ENCODE peak calls at places on chromosomes 1 and 21, in seven cellular contexts. F is CD4-positive, alpha-beta T cell; B is OCI-LY7; G is CD8-positive, alpha-beta T cell; E is endothelial cell; S is MCF 10A; M is foreskin fibroblast. W is an unnamed sample.

GRCh38 chr1:178961331-178961730 is 64.4 kb upstream of the FAM20B start:
- DNase-seq in M (no peak), S (no peak), E (no peak), B (no peak), F (no peak), G (no peak), W (no peak)

GRCh38 chr1:32180186-32181060 is 948 bp downstream of the TXLNA start:
- DNase-seq in M (peak; percentile 78), B (peak; percentile 52), S (peak; percentile 43), F (no peak), E (peak; percentile 48), G (peak; percentile 33), W (peak; percentile 31)

GRCh38 chr1:115811140-115811828 is 29.6 kb downstream of the NHLH2 start:
- DNase-seq in M (no peak), E (no peak), B (no peak), F (no peak), S (no peak), G (no peak), W (no peak)

GRCh38 chr1:38207906-38208305 is 161.3 kb upstream of the POU3F1 start:
- DNase-seq in G (no peak), B (no peak), F (no peak), S (no peak), M (no peak), E (no peak), W (no peak)

GRCh38 chr21:46097826-46098286 is at the start of gene COL6A2:
- DNase-seq in F (peak; percentile 46), S (peak; percentile 16), G (peak; percentile 58), E (peak; percentile 76), M (peak; percentile 92), B (no peak), W (peak; percentile 35)

GRCh38 chr1:231057410-231057809 is 17.4 kb upstream of the FAM89A start:
- DNase-seq in F (no peak), G (no peak), S (no peak), B (no peak), M (no peak), E (no peak), W (no peak)

GRCh38 chr1:197738927-197739326 is 36.4 kb downstream of the DENND1B start:
- DNase-seq in M (no peak), E (no peak), G (no peak), F (no peak), B (no peak), S (no peak), W (no peak)

GRCh38 chr21:42162831-42163510 is 56.0 kb upstream of the ABCG1 start:
- DNase-seq in B (peak; percentile 47), E (no peak), F (no peak), M (no peak), S (no peak), G (no peak), W (no peak)

GRCh38 chr1:54671985-54672608 is 30.5 kb downstream of the MROH7 start:
- DNase-seq in F (peak; percentile 55), M (peak; percentile 76), E (peak; percentile 76), B (peak; percentile 53), G (peak; percentile 66), S (peak; percentile 66), W (peak; percentile 20)

GRCh38 chr1:47710075-47711071 is 272.5 kb downstream of the FOXD2 start:
- DNase-seq in E (peak; percentile 94), G (peak; percentile 62), B (peak; percentile 38), S (peak; percentile 47), M (peak; percentile 84), F (peak; percentile 57), W (peak; percentile 56)

GRCh38 chr1:212072047-212072446 is 36.5 kb downstream of the DTL start:
- DNase-seq in E (no peak), F (no peak), G (no peak), B (no peak), M (no peak), S (no peak), W (no peak)

GRCh38 chr1:1011388-1011949 is 1.8 kb upstream of the ISG15 start:
- DNase-seq in G (no peak), F (no peak), M (no peak), E (no peak), S (no peak), B (no peak), W (no peak)

GRCh38 chr1:1014896-1015681 is 1.8 kb downstream of the ISG15 start:
- DNase-seq in B (peak; percentile 48), M (peak; percentile 33), G (no peak), E (no peak), S (peak; percentile 48), F (no peak), W (no peak)

GRCh38 chr1:1013922-1014617 is 773 bp downstream of the ISG15 start:
- DNase-seq in F (no peak), M (peak; percentile 53), S (no peak), E (no peak), G (no peak), B (peak; percentile 70), W (no peak)

DNA sequence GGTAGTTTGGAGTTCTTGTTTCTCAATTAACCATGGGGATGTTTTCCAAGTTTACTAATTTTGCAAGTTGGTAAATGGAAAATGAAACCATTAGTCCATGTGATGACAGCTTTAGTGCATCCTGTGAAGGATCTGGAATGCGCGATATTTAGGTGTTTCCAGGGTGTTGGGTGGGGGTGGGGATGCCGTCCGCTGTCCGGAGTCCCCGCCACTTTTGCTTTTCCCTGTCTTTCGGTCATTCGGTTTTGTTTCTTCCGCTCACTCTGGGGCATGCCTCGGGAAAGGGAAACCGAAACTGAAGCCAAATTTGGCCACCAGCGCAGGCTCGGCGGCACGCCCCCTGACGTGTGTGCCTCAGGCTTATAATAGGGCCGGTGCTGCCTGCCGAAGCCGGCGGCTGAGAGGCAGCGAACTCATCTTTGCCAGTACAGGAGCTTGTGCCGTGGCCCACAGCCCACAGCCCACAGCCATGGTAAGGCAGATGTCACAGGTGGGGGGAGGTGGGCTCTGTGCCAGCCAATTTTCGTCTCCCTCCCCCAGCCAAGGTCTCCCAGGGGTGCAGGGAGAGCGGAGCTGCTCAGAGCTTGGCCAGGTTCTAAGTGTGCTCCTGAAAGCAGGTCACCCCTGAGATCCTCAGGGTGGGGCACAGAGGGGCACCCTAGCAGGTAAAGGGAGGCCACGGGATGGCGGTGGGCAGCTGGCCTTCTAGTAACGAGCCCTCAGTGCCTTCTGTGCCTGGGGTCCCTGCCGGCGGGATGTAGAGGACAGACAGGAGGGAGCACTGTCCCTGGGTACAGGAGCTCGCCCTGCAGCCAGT is at the start of gene ISG15:
- DNase-seq in E (peak; percentile 82), S (peak; percentile 85), B (peak; percentile 90), G (peak; percentile 92), M (peak; percentile 94), F (peak; percentile 87), W (peak; percentile 77)
- TF ChIP-seq CTCF in E (no peak), S (no peak), B (no peak), G (no peak), M (no peak), F (no peak), W (no peak)

GRCh38 chr1:17887646-17888395 is 132.7 kb downstream of the ACTL8 start:
- DNase-seq in M (no peak), F (no peak), B (no peak), S (no peak), G (no peak), E (no peak), W (no peak)

GRCh38 chr1:17885663-17886062 is 130.5 kb downstream of the ACTL8 start:
- DNase-seq in E (no peak), M (no peak), F (no peak), B (no peak), G (no peak), S (no peak), W (no peak)

GRCh38 chr1:17883662-17884395 is 128.7 kb downstream of the ACTL8 start:
- DNase-seq in F (no peak), G (no peak), B (no peak), E (no peak), S (no peak), M (no peak), W (no peak)

GRCh38 chr1:17886838-17887441 is 131.8 kb downstream of the ACTL8 start:
- DNase-seq in S (no peak), B (no peak), E (no peak), G (no peak), F (no peak), M (no peak), W (no peak)

GRCh38 chr1:17886361-17886760 is 131.2 kb downstream of the ACTL8 start:
- DNase-seq in G (no peak), E (no peak), S (no peak), M (no peak), B (no peak), F (no peak), W (no peak)
- TF ChIP-seq CTCF in G (no peak), E (no peak), S (no peak), M (no peak), B (no peak), F (no peak), W (no peak)

GRCh38 chr1:44819257-44819593 is 10.9 kb downstream of the BTBD19 start:
- DNase-seq in M (no peak), G (no peak), B (no peak), F (no peak), E (no peak), S (no peak), W (no peak)
- TF ChIP-seq CTCF in M (no peak), G (no peak), B (peak; percentile 55), F (no peak), E (no peak), S (no peak), W (no peak)

GRCh38 chr1:243475966-243476365 is 220.1 kb downstream of the SDCCAG8 start:
- DNase-seq in F (no peak), G (no peak), S (peak; percentile 29), B (no peak), M (no peak), E (peak; percentile 28), W (no peak)
- TF ChIP-seq CTCF in F (no peak), G (no peak), S (no peak), B (no peak), M (no peak), E (no peak), W (no peak)

GRCh38 chr1:180181048-180181447 is 26.4 kb downstream of the QSOX1 start:
- DNase-seq in E (peak; percentile 45), S (peak; percentile 31), G (no peak), M (peak; percentile 31), F (no peak), B (no peak), W (no peak)
- TF ChIP-seq CTCF in E (peak; percentile 68), S (peak; percentile 45), G (peak; percentile 22), M (peak; percentile 39), F (peak; percentile 24), B (peak; percentile 75), W (no peak)